ENCODE peak calls at places on chromosome 20, in ten cellular contexts. One of them, this sample, is unnamed.

GRCh38 chr20:64057628-64058498 is 5.1 kb upstream of the TCEA2 start:
- DNase-seq in memory B cell: peak
- DNase-seq in epithelial cell of proximal tubule: no peak
- DNase-seq in left cardiac atrium: peak
- DNase-seq in fibroblast of lung: peak
- DNase-seq in fibroblast of pulmonary artery: peak
- DNase-seq in activated CD8-positive, alpha-beta memory T cell treated with anti-CD3 and anti-CD28 coated beads for 1 hour: peak
- DNase-seq in choroid plexus epithelial cell: peak
- DNase-seq in HFFc6: peak
- DNase-seq in HS-27A: no peak
- DNase-seq in this sample: no peak

GRCh38 chr20:62281161-62281933 is 21.4 kb upstream of the ADRM1 start:
- DNase-seq in choroid plexus epithelial cell: no peak
- DNase-seq in HS-27A: no peak
- DNase-seq in activated CD8-positive, alpha-beta memory T cell treated with anti-CD3 and anti-CD28 coated beads for 1 hour: no peak
- DNase-seq in HFFc6: no peak
- DNase-seq in memory B cell: no peak
- DNase-seq in fibroblast of lung: no peak
- DNase-seq in fibroblast of pulmonary artery: no peak
- DNase-seq in left cardiac atrium: no peak
- DNase-seq in epithelial cell of proximal tubule: no peak
- DNase-seq in this sample: no peak

GRCh38 chr20:20267685-20268429 is 100.0 kb upstream of the INSM1 start:
- DNase-seq in epithelial cell of proximal tubule: no peak
- DNase-seq in choroid plexus epithelial cell: no peak
- DNase-seq in HS-27A: peak
- DNase-seq in left cardiac atrium: no peak
- DNase-seq in memory B cell: no peak
- DNase-seq in fibroblast of lung: no peak
- DNase-seq in HFFc6: no peak
- DNase-seq in fibroblast of pulmonary artery: no peak
- DNase-seq in activated CD8-positive, alpha-beta memory T cell treated with anti-CD3 and anti-CD28 coated beads for 1 hour: no peak
- DNase-seq in this sample: no peak

GRCh38 chr20:4171538-4172116 is 156.3 kb upstream of the RNF24 start:
- DNase-seq in fibroblast of pulmonary artery: no peak
- DNase-seq in fibroblast of lung: no peak
- DNase-seq in activated CD8-positive, alpha-beta memory T cell treated with anti-CD3 and anti-CD28 coated beads for 1 hour: no peak
- DNase-seq in choroid plexus epithelial cell: peak
- DNase-seq in epithelial cell of proximal tubule: no peak
- DNase-seq in HS-27A: no peak
- DNase-seq in HFFc6: no peak
- DNase-seq in memory B cell: no peak
- DNase-seq in left cardiac atrium: no peak
- DNase-seq in this sample: no peak

GRCh38 chr20:48406462-48407235 is 421.1 kb downstream of the PREX1 start:
- DNase-seq in memory B cell: no peak
- DNase-seq in activated CD8-positive, alpha-beta memory T cell treated with anti-CD3 and anti-CD28 coated beads for 1 hour: no peak
- DNase-seq in fibroblast of lung: no peak
- DNase-seq in HFFc6: no peak
- DNase-seq in fibroblast of pulmonary artery: no peak
- DNase-seq in choroid plexus epithelial cell: no peak
- DNase-seq in HS-27A: no peak
- DNase-seq in left cardiac atrium: no peak
- DNase-seq in epithelial cell of proximal tubule: no peak
- DNase-seq in this sample: no peak

GRCh38 chr20:58802061-58802460 is 48.6 kb downstream of the GNAS-AS1 start:
- DNase-seq in fibroblast of pulmonary artery: no peak
- DNase-seq in epithelial cell of proximal tubule: no peak
- DNase-seq in choroid plexus epithelial cell: no peak
- DNase-seq in HS-27A: no peak
- DNase-seq in left cardiac atrium: no peak
- DNase-seq in fibroblast of lung: no peak
- DNase-seq in activated CD8-positive, alpha-beta memory T cell treated with anti-CD3 and anti-CD28 coated beads for 1 hour: no peak
- DNase-seq in memory B cell: no peak
- DNase-seq in HFFc6: no peak
- DNase-seq in this sample: no peak

GRCh38 chr20:46850416-46850815 is 44.2 kb upstream of the EYA2 start:
- DNase-seq in HS-27A: no peak
- DNase-seq in epithelial cell of proximal tubule: no peak
- DNase-seq in choroid plexus epithelial cell: no peak
- DNase-seq in HFFc6: no peak
- DNase-seq in memory B cell: no peak
- DNase-seq in fibroblast of lung: no peak
- DNase-seq in left cardiac atrium: no peak
- DNase-seq in activated CD8-positive, alpha-beta memory T cell treated with anti-CD3 and anti-CD28 coated beads for 1 hour: no peak
- DNase-seq in fibroblast of pulmonary artery: no peak
- DNase-seq in this sample: no peak

GRCh38 chr20:36872857-36873256 is 3.1 kb upstream of the TLDC2 start:
- DNase-seq in fibroblast of pulmonary artery: no peak
- DNase-seq in memory B cell: no peak
- DNase-seq in fibroblast of lung: no peak
- DNase-seq in epithelial cell of proximal tubule: no peak
- DNase-seq in activated CD8-positive, alpha-beta memory T cell treated with anti-CD3 and anti-CD28 coated beads for 1 hour: no peak
- DNase-seq in HFFc6: no peak
- DNase-seq in HS-27A: no peak
- DNase-seq in left cardiac atrium: no peak
- DNase-seq in choroid plexus epithelial cell: no peak
- DNase-seq in this sample: no peak

GRCh38 chr20:37314617-37315292 is 25.3 kb downstream of the MANBAL start:
- DNase-seq in fibroblast of lung: peak
- DNase-seq in choroid plexus epithelial cell: no peak
- DNase-seq in fibroblast of pulmonary artery: no peak
- DNase-seq in HFFc6: no peak
- DNase-seq in epithelial cell of proximal tubule: no peak
- DNase-seq in memory B cell: no peak
- DNase-seq in left cardiac atrium: peak
- DNase-seq in activated CD8-positive, alpha-beta memory T cell treated with anti-CD3 and anti-CD28 coated beads for 1 hour: no peak
- DNase-seq in HS-27A: no peak
- DNase-seq in this sample: no peak

GRCh38 chr20:59810376-59811187 is 122.9 kb downstream of the SYCP2 start:
- DNase-seq in activated CD8-positive, alpha-beta memory T cell treated with anti-CD3 and anti-CD28 coated beads for 1 hour: no peak
- DNase-seq in HFFc6: no peak
- DNase-seq in fibroblast of pulmonary artery: no peak
- DNase-seq in HS-27A: no peak
- DNase-seq in left cardiac atrium: no peak
- DNase-seq in choroid plexus epithelial cell: no peak
- DNase-seq in memory B cell: no peak
- DNase-seq in fibroblast of lung: no peak
- DNase-seq in epithelial cell of proximal tubule: no peak
- DNase-seq in this sample: no peak

GRCh38 chr20:61812771-61813485 is 252.8 kb downstream of the TAF4 start:
- DNase-seq in memory B cell: no peak
- DNase-seq in HFFc6: no peak
- DNase-seq in epithelial cell of proximal tubule: no peak
- DNase-seq in fibroblast of lung: no peak
- DNase-seq in HS-27A: no peak
- DNase-seq in activated CD8-positive, alpha-beta memory T cell treated with anti-CD3 and anti-CD28 coated beads for 1 hour: no peak
- DNase-seq in left cardiac atrium: peak
- DNase-seq in choroid plexus epithelial cell: no peak
- DNase-seq in fibroblast of pulmonary artery: no peak
- DNase-seq in this sample: no peak

GRCh38 chr20:36085686-36086267 is 68.8 kb upstream of the EPB41L1 start:
- DNase-seq in activated CD8-positive, alpha-beta memory T cell treated with anti-CD3 and anti-CD28 coated beads for 1 hour: no peak
- DNase-seq in HFFc6: peak
- DNase-seq in left cardiac atrium: no peak
- DNase-seq in HS-27A: no peak
- DNase-seq in fibroblast of pulmonary artery: peak
- DNase-seq in memory B cell: no peak
- DNase-seq in fibroblast of lung: peak
- DNase-seq in epithelial cell of proximal tubule: peak
- DNase-seq in choroid plexus epithelial cell: peak
- DNase-seq in this sample: no peak

GRCh38 chr20:41366546-41367392 is at the start of gene EMILIN3:
- DNase-seq in activated CD8-positive, alpha-beta memory T cell treated with anti-CD3 and anti-CD28 coated beads for 1 hour: no peak
- DNase-seq in choroid plexus epithelial cell: no peak
- DNase-seq in fibroblast of lung: no peak
- DNase-seq in epithelial cell of proximal tubule: no peak
- DNase-seq in HFFc6: no peak
- DNase-seq in fibroblast of pulmonary artery: no peak
- DNase-seq in memory B cell: no peak
- DNase-seq in HS-27A: no peak
- DNase-seq in left cardiac atrium: no peak
- DNase-seq in this sample: no peak

GRCh38 chr20:46365483-46366215 is 40.8 kb downstream of the ELMO2 start:
- DNase-seq in epithelial cell of proximal tubule: no peak
- DNase-seq in memory B cell: no peak
- DNase-seq in activated CD8-positive, alpha-beta memory T cell treated with anti-CD3 and anti-CD28 coated beads for 1 hour: no peak
- DNase-seq in choroid plexus epithelial cell: no peak
- DNase-seq in fibroblast of lung: no peak
- DNase-seq in HFFc6: no peak
- DNase-seq in fibroblast of pulmonary artery: no peak
- DNase-seq in HS-27A: no peak
- DNase-seq in left cardiac atrium: no peak
- DNase-seq in this sample: no peak

GRCh38 chr20:20635006-20635405 is 77.4 kb downstream of the RALGAPA2 start:
- DNase-seq in activated CD8-positive, alpha-beta memory T cell treated with anti-CD3 and anti-CD28 coated beads for 1 hour: no peak
- DNase-seq in HFFc6: no peak
- DNase-seq in choroid plexus epithelial cell: no peak
- DNase-seq in HS-27A: no peak
- DNase-seq in memory B cell: no peak
- DNase-seq in left cardiac atrium: no peak
- DNase-seq in fibroblast of lung: no peak
- DNase-seq in fibroblast of pulmonary artery: no peak
- DNase-seq in epithelial cell of proximal tubule: no peak
- DNase-seq in this sample: no peak

GRCh38 chr20:58228103-58228483 is 360 bp downstream of the ANKRD60 start:
- DNase-seq in HS-27A: no peak
- DNase-seq in choroid plexus epithelial cell: peak
- DNase-seq in left cardiac atrium: no peak
- DNase-seq in activated CD8-positive, alpha-beta memory T cell treated with anti-CD3 and anti-CD28 coated beads for 1 hour: no peak
- DNase-seq in memory B cell: no peak
- DNase-seq in epithelial cell of proximal tubule: no peak
- DNase-seq in HFFc6: no peak
- DNase-seq in fibroblast of lung: peak
- DNase-seq in fibroblast of pulmonary artery: no peak
- DNase-seq in this sample: no peak

GRCh38 chr20:61047515-61047914 is 204.5 kb upstream of the CDH4 start:
- DNase-seq in fibroblast of lung: no peak
- DNase-seq in fibroblast of pulmonary artery: no peak
- DNase-seq in epithelial cell of proximal tubule: no peak
- DNase-seq in activated CD8-positive, alpha-beta memory T cell treated with anti-CD3 and anti-CD28 coated beads for 1 hour: no peak
- DNase-seq in choroid plexus epithelial cell: no peak
- DNase-seq in left cardiac atrium: no peak
- DNase-seq in memory B cell: no peak
- DNase-seq in HS-27A: no peak
- DNase-seq in HFFc6: no peak
- DNase-seq in this sample: no peak

GRCh38 chr20:35648836-35649235 is 15.9 kb downstream of the CPNE1 start:
- DNase-seq in activated CD8-positive, alpha-beta memory T cell treated with anti-CD3 and anti-CD28 coated beads for 1 hour: no peak
- DNase-seq in choroid plexus epithelial cell: peak
- DNase-seq in memory B cell: no peak
- DNase-seq in HS-27A: no peak
- DNase-seq in HFFc6: no peak
- DNase-seq in fibroblast of pulmonary artery: peak
- DNase-seq in epithelial cell of proximal tubule: no peak
- DNase-seq in fibroblast of lung: peak
- DNase-seq in left cardiac atrium: no peak
- DNase-seq in this sample: no peak

GRCh38 chr20:59994697-59995122 is 36.5 kb downstream of the CDH26 start:
- DNase-seq in HS-27A: no peak
- DNase-seq in fibroblast of pulmonary artery: no peak
- DNase-seq in epithelial cell of proximal tubule: no peak
- DNase-seq in choroid plexus epithelial cell: peak
- DNase-seq in activated CD8-positive, alpha-beta memory T cell treated with anti-CD3 and anti-CD28 coated beads for 1 hour: no peak
- DNase-seq in memory B cell: no peak
- DNase-seq in fibroblast of lung: peak
- DNase-seq in HFFc6: no peak
- DNase-seq in left cardiac atrium: peak
- DNase-seq in this sample: peak

GRCh38 chr20:9130407-9130995 is 61.6 kb downstream of the PLCB4 start:
- DNase-seq in choroid plexus epithelial cell: no peak
- DNase-seq in HFFc6: peak
- DNase-seq in fibroblast of pulmonary artery: peak
- DNase-seq in HS-27A: no peak
- DNase-seq in memory B cell: no peak
- DNase-seq in epithelial cell of proximal tubule: no peak
- DNase-seq in left cardiac atrium: no peak
- DNase-seq in fibroblast of lung: peak
- DNase-seq in activated CD8-positive, alpha-beta memory T cell treated with anti-CD3 and anti-CD28 coated beads for 1 hour: no peak
- DNase-seq in this sample: no peak

GRCh38 chr20:41049451-41049850 is 20.8 kb downstream of the TOP1 start:
- DNase-seq in memory B cell: no peak
- DNase-seq in fibroblast of pulmonary artery: no peak
- DNase-seq in fibroblast of lung: no peak
- DNase-seq in HFFc6: no peak
- DNase-seq in epithelial cell of proximal tubule: no peak
- DNase-seq in activated CD8-positive, alpha-beta memory T cell treated with anti-CD3 and anti-CD28 coated beads for 1 hour: no peak
- DNase-seq in choroid plexus epithelial cell: no peak
- DNase-seq in left cardiac atrium: no peak
- DNase-seq in HS-27A: no peak
- DNase-seq in this sample: no peak

GRCh38 chr20:3652217-3652616 is 11.0 kb downstream of the GFRA4 start:
- DNase-seq in fibroblast of pulmonary artery: no peak
- DNase-seq in HFFc6: no peak
- DNase-seq in epithelial cell of proximal tubule: no peak
- DNase-seq in HS-27A: no peak
- DNase-seq in left cardiac atrium: no peak
- DNase-seq in choroid plexus epithelial cell: no peak
- DNase-seq in memory B cell: no peak
- DNase-seq in activated CD8-positive, alpha-beta memory T cell treated with anti-CD3 and anti-CD28 coated beads for 1 hour: no peak
- DNase-seq in fibroblast of lung: no peak
- DNase-seq in this sample: no peak

GRCh38 chr20:15047100-15047499 is 709.7 kb upstream of the FLRT3 start:
- DNase-seq in choroid plexus epithelial cell: peak
- DNase-seq in fibroblast of pulmonary artery: no peak
- DNase-seq in HS-27A: no peak
- DNase-seq in fibroblast of lung: no peak
- DNase-seq in activated CD8-positive, alpha-beta memory T cell treated with anti-CD3 and anti-CD28 coated beads for 1 hour: no peak
- DNase-seq in memory B cell: no peak
- DNase-seq in left cardiac atrium: no peak
- DNase-seq in HFFc6: no peak
- DNase-seq in epithelial cell of proximal tubule: no peak
- DNase-seq in this sample: no peak

GRCh38 chr20:4082406-4083102 is 67.2 kb upstream of the RNF24 start:
- DNase-seq in memory B cell: no peak
- DNase-seq in left cardiac atrium: peak
- DNase-seq in activated CD8-positive, alpha-beta memory T cell treated with anti-CD3 and anti-CD28 coated beads for 1 hour: no peak
- DNase-seq in choroid plexus epithelial cell: peak
- DNase-seq in HS-27A: no peak
- DNase-seq in epithelial cell of proximal tubule: no peak
- DNase-seq in HFFc6: peak
- DNase-seq in fibroblast of lung: peak
- DNase-seq in fibroblast of pulmonary artery: peak
- DNase-seq in this sample: no peak

GRCh38 chr20:50868509-50869495 is 62.4 kb downstream of the ADNP start:
- DNase-seq in HS-27A: no peak
- DNase-seq in epithelial cell of proximal tubule: no peak
- DNase-seq in fibroblast of lung: peak
- DNase-seq in memory B cell: no peak
- DNase-seq in choroid plexus epithelial cell: peak
- DNase-seq in activated CD8-positive, alpha-beta memory T cell treated with anti-CD3 and anti-CD28 coated beads for 1 hour: no peak
- DNase-seq in fibroblast of pulmonary artery: no peak
- DNase-seq in left cardiac atrium: no peak
- DNase-seq in HFFc6: no peak
- DNase-seq in this sample: no peak

This sample was measured in iPS DF 6.9.